ENCODE peak calls at places on chromosomes 13 and 19, in five cellular contexts. Y, M, Q, P and N are unnamed samples.

GRCh38 chr13:80012281-80012680 is 328.6 kb downstream of the SPRY2 start:
- DNase-seq in M (no peak), P (no peak), Q (no peak), Y (no peak), N (no peak)

GRCh38 chr13:30186644-30187431 is 120.5 kb downstream of the KATNAL1 start:
- DNase-seq in Y (no peak), M (no peak), P (no peak), Q (no peak), N (no peak)

GRCh38 chr19:14821958-14822357 is 13.0 kb downstream of the OR7A5 start:
- DNase-seq in Y (no peak), Q (no peak), P (no peak), M (no peak), N (peak)

GRCh38 chr13:51895906-51896888 is 34.4 kb downstream of the CCDC70 start:
- DNase-seq in M (peak), Q (no peak), Y (no peak), P (no peak), N (peak)

GRCh38 chr19:15399635-15400034 is 19.2 kb downstream of the AKAP8L start:
- DNase-seq in Q (no peak), M (no peak), Y (no peak), P (no peak), N (no peak)

GRCh38 chr19:58003153-58003828 is 671 bp upstream of the ZNF606 start:
- DNase-seq in M (no peak), Q (no peak), P (no peak), Y (no peak), N (no peak)

GRCh38 chr19:42225718-42226292 is 5.7 kb downstream of the ZNF526 start:
- DNase-seq in M (no peak), Q (no peak), Y (no peak), P (no peak), N (no peak)

GRCh38 chr13:20387441-20387971 is 138.2 kb downstream of the CRYL1 start:
- DNase-seq in M (no peak), Q (no peak), Y (no peak), P (peak), N (no peak)

GRCh38 chr19:42074513-42075363 is 1.2 kb upstream of the ZNF574 start:
- DNase-seq in Q (no peak), M (peak), P (no peak), Y (peak), N (no peak)

GRCh38 chr13:47459512-47459911 is 541.6 kb downstream of the SUCLA2 start:
- DNase-seq in M (no peak), Y (no peak), P (no peak), Q (no peak), N (peak)

GRCh38 chr19:4877753-4878490 is 10.5 kb upstream of the PLIN3 start:
- DNase-seq in M (no peak), Q (no peak), Y (no peak), P (peak), N (no peak)

GRCh38 chr13:113273856-113274590 is 23.0 kb upstream of the LAMP1 start:
- DNase-seq in Q (no peak), P (no peak), Y (no peak), M (no peak), N (no peak)

GRCh38 chr19:4425531-4425930 is 23.1 kb downstream of the CHAF1A start:
- DNase-seq in P (no peak), Y (no peak), M (no peak), Q (no peak), N (no peak)

GRCh38 chr13:77918391-77919261 is at the start of gene EDNRB:
- DNase-seq in M (no peak), Q (no peak), Y (no peak), P (no peak), N (no peak)

GRCh38 chr13:48983331-48983730 is 7.6 kb downstream of the FNDC3A start:
- DNase-seq in Q (no peak), M (no peak), Y (no peak), P (no peak), N (no peak)

GRCh38 chr13:32225494-32225931 is 89.7 kb downstream of the ZAR1L start:
- DNase-seq in Q (no peak), M (no peak), P (no peak), Y (no peak), N (no peak)

GRCh38 chr13:36192166-36192565 is 22.2 kb downstream of the SOHLH2 start:
- DNase-seq in Y (no peak), P (no peak), M (no peak), Q (no peak), N (no peak)

GRCh38 chr13:73913043-73913740 is 221.0 kb downstream of the KLF12 start:
- DNase-seq in P (no peak), Y (no peak), Q (no peak), M (no peak), N (no peak)

GRCh38 chr13:58855283-58855682 is 1223.7 kb downstream of the PCDH17 start:
- DNase-seq in M (no peak), P (no peak), Y (no peak), Q (no peak), N (no peak)

GRCh38 chr13:44653261-44653660 is 77.1 kb upstream of the TSC22D1 start:
- DNase-seq in P (no peak), Q (no peak), M (no peak), Y (no peak), N (no peak)

GRCh38 chr19:15223649-15224371 is 8.4 kb downstream of the EPHX3 start:
- DNase-seq in Y (no peak), P (no peak), Q (no peak), M (no peak), N (no peak)

GRCh38 chr19:47239610-47240296 is 8.8 kb upstream of the BBC3 start:
- DNase-seq in Q (no peak), M (peak), P (peak), Y (peak), N (no peak)

GRCh38 chr13:76879211-76879875 is 6.9 kb downstream of the KCTD12 start:
- DNase-seq in Y (peak), Q (peak), P (no peak), M (peak), N (peak)

GRCh38 chr13:112764864-112765561 is 75.2 kb downstream of the ATP11A start:
- DNase-seq in M (no peak), Q (no peak), Y (no peak), P (no peak), N (no peak)

GRCh38 chr13:32314968-32315254 is 252 bp downstream of the ZAR1L start:
- DNase-seq in M (peak), P (no peak), Y (peak), Q (no peak), N (peak)

GRCh38 chr19:55640577-55641375 is at the start of gene ZNF580:
- DNase-seq in Y (no peak), Q (no peak), M (peak), P (peak), N (peak)

GRCh38 chr13:97798171-97798821 is 155.2 kb upstream of the IPO5 start:
- DNase-seq in M (no peak), P (no peak), Q (no peak), Y (no peak), N (no peak)

GRCh38 chr19:5679289-5680082 is 830 bp downstream of the MICOS13 start:
- DNase-seq in P (no peak), Y (no peak), Q (no peak), M (no peak), N (no peak)

GRCh38 chr13:52084971-52085370 is 43.9 kb downstream of the NEK5 start:
- DNase-seq in P (no peak), Q (no peak), Y (no peak), M (no peak), N (no peak)

GRCh38 chr19:16541526-16542044 is 652 bp downstream of the CHERP start:
- DNase-seq in M (no peak), Q (no peak), Y (no peak), P (no peak), N (no peak)

GRCh38 chr13:113995051-113995601 is 21.2 kb upstream of the C13orf46 start:
- DNase-seq in Q (no peak), P (no peak), M (no peak), Y (no peak), N (no peak)

GRCh38 chr19:31380854-31381253 is 31.6 kb upstream of the TSHZ3 start:
- DNase-seq in P (no peak), Y (no peak), M (no peak), Q (no peak), N (no peak)

GRCh38 chr13:103403148-103403740 is 337.0 kb upstream of the SLC10A2 start:
- DNase-seq in Y (no peak), Q (no peak), M (no peak), P (no peak), N (no peak)

GRCh38 chr19:13025819-13026477 is 30.7 kb downstream of the NFIX start:
- DNase-seq in P (no peak), Y (no peak), M (no peak), Q (no peak), N (no peak)

GRCh38 chr19:35204799-35205732 is 23.5 kb downstream of the FAM187B start:
- DNase-seq in Q (no peak), P (no peak), M (no peak), Y (no peak), N (peak)

GRCh38 chr19:35718345-35719041 is 690 bp downstream of the KMT2B start:
- DNase-seq in Q (no peak), M (peak), Y (peak), P (no peak), N (no peak)

GRCh38 chr19:925912-926594 is at the start of gene ARID3A:
- DNase-seq in P (no peak), Q (no peak), Y (no peak), M (no peak), N (peak)